ENCODE peak calls at places on chromosomes 6 and 20, in eight cellular contexts. H is stimulated activated CD4-positive, alpha-beta T cell treated with anti-CD3 and anti-CD28 coated beads, Interleukin-4, amount 100 ng/mL, for 48 hours; O is germinal center; R is naive thymus-derived CD4-positive, alpha-beta T cell; L is fibroblast of mammary gland; Z is astrocyte of the cerebellum; Q is D341Med; F is posterior vena cava. W is an unnamed sample.

GRCh38 chr20:34883809-34884208 is 7.4 kb downstream of the ACSS2 start:
- DNase-seq in H (no peak), O (no peak), R (no peak), L (no peak), Z (no peak), Q (no peak), F (no peak), W (no peak)

GRCh38 chr6:33896391-33897192 is 92.8 kb upstream of the MLN start:
- DNase-seq in H (no peak), O (no peak), R (no peak), L (peak), Z (no peak), Q (no peak), F (no peak), W (no peak)

GRCh38 chr6:53794073-53794719 is 609 bp upstream of the LRRC1 start:
- DNase-seq in H (peak), O (peak), R (peak), L (peak), Z (peak), Q (peak), F (peak), W (peak)

GRCh38 chr6:55088896-55089295 is 85.4 kb upstream of the HCRTR2 start:
- DNase-seq in H (no peak), O (no peak), R (no peak), L (no peak), Z (no peak), Q (no peak), F (no peak), W (peak)

GRCh38 chr6:166456360-166457156 is 73.8 kb upstream of the MPC1 start:
- DNase-seq in H (no peak), O (no peak), R (no peak), L (peak), Z (peak), Q (no peak), F (no peak), W (peak)

GRCh38 chr20:9286501-9286900 is 217.6 kb downstream of the PLCB4 start:
- DNase-seq in H (no peak), O (no peak), R (no peak), L (peak), Z (no peak), Q (no peak), F (no peak), W (peak)

GRCh38 chr20:56708991-56709390 is 79.9 kb downstream of the TFAP2C start:
- DNase-seq in H (no peak), O (no peak), R (no peak), L (no peak), Z (no peak), Q (no peak), F (no peak), W (no peak)

GRCh38 chr6:151431336-151431735 is 20.6 kb downstream of the RMND1 start:
- DNase-seq in H (no peak), O (no peak), R (no peak), L (no peak), Z (no peak), Q (no peak), F (no peak), W (no peak)